ENCODE peak calls at places on chromosomes 1 and 21, in six cellular contexts. S is DMS 273 treated with DMSO at 0.1 percent for 48 hours; B is neural progenitor cell; G is NCI-H524 treated with DMSO at 0.1 percent for 48 hours; N is heart left ventricle; V is stimulated activated CD4-positive, alpha-beta T cell treated with anti-CD3 and anti-CD28 coated beads, Interleukin-15, amount 100 ng/mL, for 1 hour. Q is an unnamed sample.

GRCh38 chr1:51168946-51169345 is 66.9 kb downstream of the C1orf185 start:
- DNase-seq in G (no peak), N (no peak), V (no peak), S (no peak), B (no peak), Q (no peak)

GRCh38 chr1:24986372-24986979 is 56.4 kb upstream of the RUNX3 start:
- DNase-seq in S (no peak), G (no peak), N (no peak), B (peak), V (no peak), Q (no peak)

GRCh38 chr1:203682401-203683383 is 56.1 kb downstream of the ATP2B4 start:
- DNase-seq in G (no peak), N (no peak), S (no peak), B (no peak), V (peak), Q (peak)

GRCh38 chr1:63073530-63074306 is 248.6 kb upstream of the FOXD3 start:
- DNase-seq in N (no peak), V (no peak), S (no peak), G (peak), B (peak), Q (peak)

GRCh38 chr1:36857761-36858160 is 176.6 kb downstream of the GRIK3 start:
- DNase-seq in S (no peak), G (no peak), V (no peak), N (no peak), B (no peak), Q (no peak)

GRCh38 chr1:51072651-51073050 is 29.4 kb upstream of the C1orf185 start:
- DNase-seq in V (no peak), S (no peak), G (no peak), B (no peak), N (no peak), Q (no peak)

GRCh38 chr1:112322018-112322417 is 74.0 kb upstream of the CTTNBP2NL start:
- DNase-seq in N (no peak), B (no peak), G (no peak), V (no peak), S (no peak), Q (no peak)

GRCh38 chr1:39788758-39789570 is at the start of gene BMP8B:
- DNase-seq in V (peak), B (peak), N (peak), S (peak), G (no peak), Q (peak)

GRCh38 chr1:234840253-234840652 is 230.3 kb upstream of the IRF2BP2 start:
- DNase-seq in G (no peak), S (no peak), N (no peak), V (no peak), B (no peak), Q (no peak)

GRCh38 chr1:215273838-215274516 is 191.4 kb downstream of the KCNK2 start:
- DNase-seq in N (no peak), B (no peak), G (no peak), S (no peak), V (no peak), Q (no peak)

GRCh38 chr1:77238463-77238862 is 19.2 kb upstream of the PIGK start:
- DNase-seq in B (no peak), S (no peak), N (no peak), G (no peak), V (no peak), Q (no peak)

GRCh38 chr21:35646606-35647005 is 413.7 kb downstream of the SETD4 start:
- DNase-seq in V (no peak), N (no peak), S (no peak), G (no peak), B (no peak), Q (no peak)

GRCh38 chr1:62068302-62068936 is 126.2 kb upstream of the L1TD1 start:
- DNase-seq in N (peak), B (no peak), V (no peak), G (no peak), S (no peak), Q (peak)

GRCh38 chr1:31588751-31589515 is 12.6 kb downstream of the TINAGL1 start:
- DNase-seq in V (no peak), N (peak), G (no peak), B (peak), S (no peak), Q (peak)

GRCh38 chr1:88973520-88974137 is 18.8 kb downstream of the KYAT3 start:
- DNase-seq in G (no peak), V (no peak), B (peak), N (no peak), S (no peak), Q (no peak)

GRCh38 chr1:205396972-205397616 is 24.8 kb downstream of the LEMD1 start:
- DNase-seq in N (no peak), G (peak), S (peak), V (no peak), B (peak), Q (peak)

GRCh38 chr21:38831526-38832467 is 26.1 kb downstream of the ETS2 start:
- DNase-seq in V (no peak), S (peak), G (peak), N (peak), B (no peak), Q (peak)

GRCh38 chr1:24905979-24906720 is 23.9 kb downstream of the RUNX3 start:
- DNase-seq in V (no peak), S (no peak), G (no peak), N (peak), B (no peak), Q (no peak)

GRCh38 chr1:31759266-31760023 is 4.7 kb downstream of the ADGRB2 start:
- DNase-seq in S (no peak), V (no peak), N (no peak), G (no peak), B (peak), Q (no peak)

GRCh38 chr1:84259376-84259775 is 42.1 kb upstream of the SAMD13 start:
- DNase-seq in N (no peak), G (no peak), V (no peak), B (no peak), S (no peak), Q (no peak)

GRCh38 chr1:3687509-3687908 is 35.2 kb downstream of the TP73 start:
- DNase-seq in S (no peak), B (peak), G (no peak), V (no peak), N (no peak), Q (no peak)

GRCh38 chr1:53551428-53551995 is 92.3 kb downstream of the DMRTB1 start:
- DNase-seq in G (no peak), B (no peak), S (no peak), V (no peak), N (no peak), Q (no peak)

GRCh38 chr1:54379481-54380284 is 26.5 kb downstream of the SSBP3 start:
- DNase-seq in B (peak), S (no peak), G (no peak), N (peak), V (no peak), Q (peak)

GRCh38 chr1:166695115-166695514 is 144.2 kb upstream of the POGK start:
- DNase-seq in N (no peak), G (no peak), B (no peak), S (no peak), V (no peak), Q (no peak)

GRCh38 chr1:185054365-185055060 is 9.2 kb downstream of the RNF2 start:
- DNase-seq in N (no peak), B (no peak), V (no peak), S (no peak), G (no peak), Q (peak)

GRCh38 chr21:21632926-21633325 is 634.7 kb downstream of the NCAM2 start:
- DNase-seq in B (no peak), V (no peak), S (no peak), N (no peak), G (no peak), Q (no peak)

GRCh38 chr1:86156571-86157455 is at the start of gene COL24A1:
- DNase-seq in V (no peak), S (no peak), N (peak), B (peak), G (peak), Q (peak)

Q was measured in testis.